ENCODE peak calls at places on chromosome 22, in six cellular contexts. F, V, D, S, K and T are unnamed samples.

GRCh38 chr22:30868663-30869385 is 99.8 kb downstream of the MORC2 start:
- DNase-seq in S (no peak), V (no peak), D (no peak), K (no peak), F (no peak), T (no peak)

GRCh38 chr22:46587492-46588278 is 32.5 kb upstream of the GRAMD4 start:
- DNase-seq in S (no peak), V (no peak), D (no peak), F (no peak), K (no peak), T (no peak)

GRCh38 chr22:45630436-45630835 is 41.2 kb upstream of the ATXN10 start:
- DNase-seq in K (no peak), V (no peak), F (no peak), S (no peak), D (no peak), T (no peak)

GRCh38 chr22:36334081-36334831 is 53.5 kb downstream of the MYH9 start:
- DNase-seq in S (peak), V (no peak), K (no peak), D (peak), F (no peak), T (peak)

GRCh38 chr22:42863349-42863911 is 6.4 kb upstream of the ARFGAP3 start:
- DNase-seq in S (no peak), F (no peak), D (peak), V (peak), K (no peak), T (no peak)

GRCh38 chr22:35839811-35840739 is 122.4 kb downstream of the APOL5 start:
- DNase-seq in D (peak), S (no peak), K (no peak), F (peak), V (peak), T (peak)

GRCh38 chr22:29813563-29813962 is 24.5 kb downstream of the ASCC2 start:
- DNase-seq in D (no peak), K (no peak), F (no peak), V (no peak), S (no peak), T (no peak)

GRCh38 chr22:29300807-29301601 is 5.4 kb upstream of the GAS2L1 start:
- DNase-seq in K (no peak), F (no peak), V (no peak), S (no peak), D (peak), T (no peak)

GRCh38 chr22:39123811-39124668 is 27.0 kb downstream of the APOBEC3H start:
- DNase-seq in S (no peak), D (no peak), V (no peak), K (no peak), F (no peak), T (no peak)

GRCh38 chr22:48662476-48663150 is 1165.1 kb downstream of the BRD1 start:
- DNase-seq in F (no peak), D (no peak), S (no peak), K (no peak), V (no peak), T (no peak)

GRCh38 chr22:48147404-48147803 is 1385.0 kb downstream of the TBC1D22A start:
- DNase-seq in S (no peak), V (no peak), D (no peak), F (no peak), K (no peak), T (no peak)

GRCh38 chr22:43275545-43275981 is 67.6 kb downstream of the SCUBE1 start:
- DNase-seq in K (no peak), D (peak), S (no peak), F (peak), V (peak), T (no peak)

GRCh38 chr22:40477683-40478348 is 107.4 kb downstream of the SGSM3 start:
- DNase-seq in D (peak), K (no peak), V (no peak), F (no peak), S (no peak), T (no peak)

GRCh38 chr22:39243443-39244072 is 1.2 kb downstream of the PDGFB start:
- DNase-seq in S (no peak), V (no peak), F (no peak), K (no peak), D (no peak), T (no peak)

GRCh38 chr22:38228873-38229740 is 27.3 kb downstream of the MAFF start:
- DNase-seq in V (peak), F (no peak), D (no peak), K (no peak), S (no peak), T (no peak)

GRCh38 chr22:41910599-41911291 is 4.1 kb downstream of the SHISA8 start:
- DNase-seq in D (no peak), V (peak), F (no peak), S (peak), K (peak), T (peak)

GRCh38 chr22:37396488-37397084 is 30.7 kb downstream of the ELFN2 start:
- DNase-seq in D (no peak), K (no peak), V (no peak), F (no peak), S (no peak), T (no peak)

GRCh38 chr22:25709758-25710157 is 32.2 kb upstream of the MYO18B start:
- DNase-seq in D (no peak), V (no peak), F (no peak), S (no peak), K (no peak), T (no peak)

GRCh38 chr22:26056455-26056854 is 112.8 kb upstream of the SEZ6L start:
- DNase-seq in S (no peak), V (no peak), F (no peak), K (no peak), D (no peak), T (no peak)

GRCh38 chr22:30290318-30290678 is 993 bp upstream of the CASTOR1 start:
- DNase-seq in V (no peak), S (peak), F (no peak), D (peak), K (no peak), T (no peak)

GRCh38 chr22:42933783-42934144 is 76.7 kb upstream of the ARFGAP3 start:
- DNase-seq in V (peak), F (no peak), K (no peak), S (no peak), D (peak), T (no peak)

GRCh38 chr22:36480941-36481392 is 473 bp downstream of the TXN2 start:
- DNase-seq in K (no peak), S (no peak), D (no peak), F (no peak), V (no peak), T (no peak)

GRCh38 chr22:46328797-46329196 is 6.7 kb upstream of the TRMU start:
- DNase-seq in S (no peak), F (no peak), D (no peak), V (no peak), K (no peak), T (no peak)

GRCh38 chr22:50269573-50270301 is 443 bp downstream of the MAPK11 start:
- DNase-seq in D (peak), F (no peak), K (peak), S (no peak), V (peak), T (peak)

GRCh38 chr22:11628651-11629511 is 3899.1 kb upstream of the OR11H1 start:
- DNase-seq in D (no peak), S (no peak), V (no peak), F (no peak), K (no peak), T (no peak)